ENCODE peak calls at places on chromosomes 7 and 10, in four cellular contexts. E, X, T and O are unnamed samples.

GRCh38 chr10:91511549-91512330 is 101.6 kb downstream of the HECTD2 start:
- DNase-seq in X (no peak), E (no peak), T (no peak), O (no peak)

GRCh38 chr7:140774371-140774770 is 77.9 kb downstream of the NDUFB2 start:
- DNase-seq in E (no peak), T (no peak), X (no peak), O (no peak)

GRCh38 chr10:44864637-44865288 is 46.4 kb upstream of the TMEM72 start:
- DNase-seq in E (peak; percentile 50), T (peak; percentile 93), X (peak; percentile 94), O (peak; percentile 91)

GRCh38 chr10:43965033-43965917 is 316.6 kb upstream of the ZNF32 start:
- DNase-seq in E (no peak), X (no peak), T (no peak), O (no peak)

GRCh38 chr10:88271736-88272135 is 311.4 kb downstream of the RNLS start:
- DNase-seq in X (no peak), E (no peak), T (no peak), O (no peak)

GRCh38 chr10:81866753-81867152 is 8.2 kb upstream of the NRG3 start:
- DNase-seq in E (no peak), X (no peak), T (no peak), O (no peak)

GRCh38 chr10:131677671-131678070 is 223.1 kb upstream of the PPP2R2D start:
- DNase-seq in X (no peak), T (peak; percentile 18), E (no peak), O (no peak)

GRCh38 chr10:79250259-79250658 is 97.0 kb upstream of the PPIF start:
- DNase-seq in X (peak; percentile 90), E (no peak), T (no peak), O (peak; percentile 68)

GRCh38 chr10:58608356-58608755 is 95.7 kb downstream of the BICC1 start:
- DNase-seq in X (no peak), E (no peak), T (no peak), O (no peak)

GRCh38 chr7:151690597-151690996 is 170.9 kb upstream of the RHEB start:
- DNase-seq in T (no peak), X (no peak), E (no peak), O (no peak)

GRCh38 chr7:25347360-25347759 is 119.1 kb upstream of the NPVF start:
- DNase-seq in E (no peak), T (no peak), X (no peak), O (no peak)

GRCh38 chr7:99267530-99268360 is 4.9 kb upstream of the MYH16 start:
- DNase-seq in X (peak; percentile 72), E (peak; percentile 31), T (no peak), O (no peak)

GRCh38 chr10:51640120-51640819 is 59.1 kb downstream of the CSTF2T start:
- DNase-seq in T (no peak), E (no peak), X (no peak), O (no peak)

DNA sequence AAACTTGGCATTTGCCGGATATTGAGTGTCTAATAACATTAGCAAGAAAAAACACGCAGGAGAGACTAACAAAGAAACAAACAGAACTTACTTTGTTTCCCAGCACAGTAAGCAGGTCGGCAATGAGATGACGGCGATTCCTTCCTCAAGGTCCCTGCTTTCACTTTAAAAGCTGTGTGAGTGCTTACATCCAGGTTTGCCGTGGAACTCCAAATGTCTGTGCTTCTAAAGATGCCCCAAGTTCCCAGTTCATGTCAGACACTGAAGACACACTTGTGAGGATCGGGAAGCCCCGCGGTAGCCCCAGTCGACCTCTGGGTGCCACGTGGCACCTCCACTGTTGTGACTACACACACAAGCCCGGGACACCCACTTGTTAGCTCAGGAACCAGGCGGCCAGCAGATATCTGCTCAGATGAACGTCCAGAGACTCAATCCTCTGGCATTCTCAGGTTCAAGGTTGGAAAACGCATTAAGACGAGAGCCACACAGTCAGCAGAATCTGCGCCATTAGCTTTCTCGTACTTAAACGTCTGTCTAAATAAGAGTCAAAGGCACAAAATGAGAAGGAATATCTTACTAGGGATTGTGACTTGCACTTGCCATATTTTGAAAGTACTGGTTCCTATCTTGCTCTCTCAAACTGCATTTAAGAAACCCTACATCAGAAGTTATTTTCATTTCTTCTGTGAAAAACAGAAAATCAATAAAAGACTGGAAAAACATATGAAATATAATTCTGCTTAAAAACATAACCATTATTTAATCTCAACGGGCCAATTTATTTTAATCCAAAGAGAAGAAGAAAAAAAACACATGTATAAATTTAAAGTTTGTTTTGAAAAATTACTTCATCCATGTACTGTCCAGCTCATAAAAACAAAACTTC is 207.6 kb upstream of the KLF14 start:
- DNase-seq in T (no peak), E (no peak), X (no peak), O (peak; percentile 84)
- H3K4me1 ChIP-seq in T (peaks cover 29% of the 10 kb centered on the region), E (peaks cover 35% of the 10 kb centered on the region), X (peaks cover 3% of the 10 kb centered on the region), O (no peaks in the 10 kb centered on the region)

DNA sequence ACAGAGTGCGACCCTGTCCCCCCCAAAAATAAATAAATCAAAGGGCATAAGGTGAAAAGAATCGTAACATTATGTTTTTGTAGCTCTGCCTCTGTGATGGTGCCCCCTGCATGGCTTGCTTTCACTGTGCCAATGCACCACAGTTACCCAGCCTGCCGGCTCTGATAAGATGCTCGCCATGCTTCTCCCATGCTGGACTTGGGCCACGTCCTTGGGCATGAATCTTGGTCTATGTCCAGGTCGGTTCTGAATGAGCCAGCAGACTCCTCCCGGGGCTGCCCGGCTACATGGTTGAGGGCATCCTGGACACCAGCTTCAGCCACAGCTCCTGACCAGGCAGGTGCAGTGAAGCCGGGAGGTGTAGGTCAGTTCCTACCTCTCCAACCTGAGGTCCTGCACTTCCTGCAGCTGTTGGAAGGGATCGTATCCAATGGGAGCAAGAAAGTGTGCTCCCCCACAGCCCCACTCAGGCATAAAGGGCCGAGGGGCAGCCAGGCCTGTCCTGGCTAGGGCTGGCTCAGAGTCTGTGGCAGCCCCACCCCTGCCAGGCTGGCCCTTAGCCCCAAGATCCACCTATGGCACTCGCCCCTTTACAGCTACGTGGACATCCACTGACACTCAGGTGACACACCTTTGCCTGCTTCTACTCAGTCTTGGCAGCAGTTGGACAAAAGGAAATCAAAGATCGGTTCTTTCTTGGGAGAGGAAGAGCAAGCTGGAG is 34.1 kb downstream of the CHST3 start:
- DNase-seq in T (no peak), E (no peak), X (no peak), O (no peak)
- H3K4me1 ChIP-seq in T (no peaks in the 10 kb centered on the region), E (peaks cover 51% of the 10 kb centered on the region), X (peaks cover 2% of the 10 kb centered on the region), O (no peaks in the 10 kb centered on the region)

GRCh38 chr10:71765907-71766716 is 7.2 kb downstream of the VSIR start:
- DNase-seq in T (no peak), X (no peak), E (no peak), O (no peak)
- H3K4me1 ChIP-seq in T (peaks cover 4% of the 10 kb centered on the region), X (peaks cover 6% of the 10 kb centered on the region), E (peaks cover 53% of the 10 kb centered on the region), O (peaks cover 3% of the 10 kb centered on the region)

GRCh38 chr7:43756368-43757072 is 2.0 kb upstream of the BLVRA start:
- DNase-seq in E (no peak), T (no peak), X (no peak), O (no peak)

GRCh38 chr7:43753401-43753800 is 5.1 kb upstream of the BLVRA start:
- DNase-seq in E (no peak), T (no peak), X (no peak), O (no peak)

GRCh38 chr7:43752411-43752810 is 6.1 kb upstream of the BLVRA start:
- DNase-seq in E (no peak), X (no peak), T (no peak), O (no peak)

GRCh38 chr7:43754596-43754995 is 3.9 kb upstream of the BLVRA start:
- DNase-seq in E (no peak), T (no peak), X (no peak), O (no peak)

GRCh38 chr7:43753843-43754242 is 4.6 kb upstream of the BLVRA start:
- DNase-seq in E (no peak), X (no peak), T (no peak), O (no peak)
- H3K4me1 ChIP-seq in E (no peaks in the 10 kb centered on the region), X (no peaks in the 10 kb centered on the region), T (peaks cover 7% of the 10 kb centered on the region), O (no peaks in the 10 kb centered on the region)